ENCODE peak calls at places on chromosome 18, in six cellular contexts. D is nephron progenitor cell; T is NT2/D1; E is dorsolateral prefrontal cortex; M is CD8-positive, alpha-beta T cell; S is GM13976. K is an unnamed sample.

GRCh38 chr18:11767935-11768334 is 78.9 kb downstream of the GNAL start:
- DNase-seq in T (no peak), E (no peak), M (no peak), D (no peak), S (no peak), K (no peak)

GRCh38 chr18:40440088-40440487 is 1514.9 kb upstream of the PIK3C3 start:
- DNase-seq in D (no peak), T (no peak), S (no peak), E (no peak), M (no peak), K (no peak)

GRCh38 chr18:57843403-57843802 is 40.3 kb upstream of the ATP8B1 start:
- DNase-seq in D (no peak), E (no peak), T (no peak), M (no peak), S (no peak), K (no peak)

GRCh38 chr18:79517322-79517721 is 121.6 kb downstream of the NFATC1 start:
- DNase-seq in T (no peak), D (no peak), M (peak; percentile 69), S (no peak), E (no peak), K (peak; percentile 35)

GRCh38 chr18:74806700-74807416 is 209.2 kb downstream of the ZNF407 start:
- DNase-seq in E (no peak), D (no peak), S (peak; percentile 55), M (no peak), T (no peak), K (no peak)

GRCh38 chr18:35624140-35624539 is 42.6 kb downstream of the GALNT1 start:
- DNase-seq in M (no peak), T (no peak), E (no peak), S (peak; percentile 16), D (no peak), K (no peak)

GRCh38 chr18:34322365-34323289 is 97.9 kb upstream of the NOL4 start:
- DNase-seq in T (peak; percentile 54), D (peak; percentile 67), E (peak; percentile 72), S (peak; percentile 21), M (no peak), K (peak; percentile 57)

GRCh38 chr18:12086249-12086648 is 7.4 kb upstream of the ANKRD62 start:
- DNase-seq in M (no peak), S (no peak), D (no peak), E (no peak), T (no peak), K (no peak)

GRCh38 chr18:2903006-2903405 is 56.2 kb downstream of the EMILIN2 start:
- DNase-seq in T (no peak), S (no peak), D (no peak), E (no peak), M (no peak), K (no peak)

GRCh38 chr18:3624818-3625716 is 175.1 kb downstream of the TGIF1 start:
- DNase-seq in E (no peak), D (no peak), T (no peak), S (peak; percentile 39), M (no peak), K (no peak)

GRCh38 chr18:65659912-65660311 is 90.9 kb upstream of the CDH7 start:
- DNase-seq in T (no peak), M (no peak), D (no peak), E (no peak), S (no peak), K (no peak)

GRCh38 chr18:70380915-70381896 is 92.4 kb downstream of the SOCS6 start:
- DNase-seq in D (peak; percentile 34), T (no peak), S (no peak), E (peak; percentile 80), M (no peak), K (peak; percentile 51)

GRCh38 chr18:76847926-76848325 is 25.6 kb downstream of the ZNF236 start:
- DNase-seq in D (no peak), E (no peak), S (no peak), T (peak; percentile 8), M (no peak), K (no peak)

GRCh38 chr18:63319383-63320040 is at the start of gene BCL2:
- DNase-seq in S (no peak), T (no peak), E (peak; percentile 63), D (no peak), M (no peak), K (peak; percentile 51)

GRCh38 chr18:49976810-49977209 is 163.5 kb upstream of the ACAA2 start:
- DNase-seq in D (no peak), T (no peak), M (no peak), S (no peak), E (no peak), K (no peak)

GRCh38 chr18:26746284-26747130 is 119.0 kb downstream of the AQP4 start:
- DNase-seq in S (no peak), E (no peak), D (no peak), T (no peak), M (no peak), K (no peak)

GRCh38 chr18:24346254-24346653 is 51.4 kb downstream of the OSBPL1A start:
- DNase-seq in M (no peak), E (no peak), S (no peak), T (no peak), D (no peak), K (no peak)

GRCh38 chr18:56021136-56021813 is 433.3 kb upstream of the TCF4 start:
- DNase-seq in T (no peak), E (no peak), S (no peak), D (no peak), M (no peak), K (no peak)

GRCh38 chr18:28087173-28087563 is 89.8 kb downstream of the CDH2 start:
- DNase-seq in S (no peak), E (no peak), D (no peak), T (no peak), M (no peak), K (no peak)

GRCh38 chr18:55458456-55459238 is 129.3 kb downstream of the TCF4 start:
- DNase-seq in T (no peak), M (no peak), S (no peak), D (peak; percentile 6), E (no peak), K (no peak)

GRCh38 chr18:62091487-62092120 is 95.3 kb downstream of the PIGN start:
- DNase-seq in D (no peak), M (no peak), T (no peak), S (no peak), E (no peak), K (no peak)

GRCh38 chr18:55404811-55405654 is 183.0 kb downstream of the TCF4 start:
- DNase-seq in E (no peak), S (no peak), D (no peak), T (no peak), M (no peak), K (no peak)

GRCh38 chr18:43396266-43396665 is 119.0 kb upstream of the SYT4 start:
- DNase-seq in M (no peak), S (no peak), T (no peak), E (no peak), D (no peak), K (no peak)

GRCh38 chr18:53380063-53380639 is 844.3 kb downstream of the MBD2 start:
- DNase-seq in D (peak; percentile 9), M (no peak), E (no peak), S (peak; percentile 30), T (peak; percentile 13), K (no peak)

GRCh38 chr18:57576316-57576715 is 10.2 kb downstream of the FECH start:
- DNase-seq in E (no peak), M (no peak), D (no peak), S (no peak), T (no peak), K (no peak)

GRCh38 chr18:35888329-35888728 is 84.2 kb upstream of the RMP24 start:
- DNase-seq in T (no peak), S (no peak), M (no peak), D (no peak), E (no peak), K (no peak)

GRCh38 chr18:29034113-29034856 is 857.4 kb upstream of the CDH2 start:
- DNase-seq in M (no peak), D (no peak), S (no peak), E (no peak), T (no peak), K (no peak)

GRCh38 chr18:26301681-26302080 is 75.4 kb downstream of the TAF4B start:
- DNase-seq in D (no peak), E (no peak), M (no peak), T (no peak), S (no peak), K (no peak)

GRCh38 chr18:33923980-33924379 is 300.7 kb downstream of the NOL4 start:
- DNase-seq in E (no peak), D (no peak), T (no peak), M (no peak), S (no peak), K (no peak)

GRCh38 chr18:34649072-34649471 is 61.0 kb upstream of the DTNA start:
- DNase-seq in D (no peak), E (no peak), T (no peak), M (no peak), S (no peak), K (no peak)

GRCh38 chr18:73954267-73954666 is 193.4 kb downstream of the FBXO15 start:
- DNase-seq in S (no peak), M (no peak), D (no peak), T (no peak), E (no peak), K (no peak)

GRCh38 chr18:49601211-49601610 is 39.4 kb downstream of the LIPG start:
- DNase-seq in D (no peak), S (no peak), M (no peak), E (no peak), T (no peak), K (no peak)

GRCh38 chr18:49335677-49336076 is 124.8 kb downstream of the DYM start:
- DNase-seq in T (peak; percentile 1), D (no peak), M (no peak), S (no peak), E (no peak), K (no peak)

GRCh38 chr18:51184092-51184458 is 13.4 kb downstream of the MEX3C start:
- DNase-seq in T (no peak), E (no peak), M (no peak), S (no peak), D (no peak), K (no peak)

GRCh38 chr18:62523631-62524442 is 1.0 kb downstream of the ZCCHC2 start:
- DNase-seq in E (peak; percentile 65), M (peak; percentile 74), T (no peak), D (peak; percentile 63), S (peak; percentile 42), K (peak; percentile 65)

K was measured in ecto neural progenitor cell.